ENCODE peak calls at places on chromosomes 16 and 17, in ten cellular contexts. N is iPS DF 19.7; U is H54; G is GM04504; H is foreskin fibroblast; M is NCI-H69; B is left colon; K is upper lobe of right lung; R is Jurkat, Clone E6-1; C is lung. T is an unnamed sample.

GRCh38 chr17:39276113-39276512 is 50.4 kb upstream of the STAC2 start:
- DNase-seq in G (no peak), N (no peak), K (no peak), U (no peak), C (no peak), H (no peak), M (no peak), R (no peak), B (no peak), T (no peak)

GRCh38 chr17:10200645-10201044 is 2.2 kb upstream of the GAS7 start:
- DNase-seq in N (no peak), B (no peak), K (no peak), R (no peak), G (no peak), U (no peak), C (no peak), M (no peak), H (no peak), T (no peak)

GRCh38 chr16:73354426-73354825 is 306.5 kb upstream of the ZFHX3 start:
- DNase-seq in H (no peak), M (peak), C (no peak), G (no peak), R (no peak), U (no peak), N (no peak), K (no peak), B (no peak), T (no peak)

GRCh38 chr17:74773871-74774286 is 2.3 kb downstream of the NAT9 start:
- DNase-seq in B (no peak), R (no peak), K (no peak), M (no peak), G (no peak), U (no peak), C (no peak), H (peak), N (no peak), T (no peak)

GRCh38 chr16:35197656-35198055 is 1738.2 kb downstream of the TP53TG3F start:
- DNase-seq in H (no peak), G (no peak), R (no peak), K (no peak), C (peak), M (no peak), N (no peak), B (no peak), U (no peak), T (no peak)

GRCh38 chr16:84054916-84055315 is 12.3 kb upstream of the SLC38A8 start:
- DNase-seq in C (no peak), U (no peak), G (no peak), R (no peak), K (peak), M (no peak), N (no peak), B (no peak), H (no peak), T (no peak)

GRCh38 chr17:5545051-5545987 is 39.0 kb downstream of the NLRP1 start:
- DNase-seq in H (no peak), B (no peak), C (no peak), G (no peak), N (no peak), R (no peak), U (no peak), K (peak), M (peak), T (peak)

GRCh38 chr17:74950207-74950606 is 14.5 kb downstream of the OTOP3 start:
- DNase-seq in B (no peak), U (no peak), R (no peak), C (no peak), H (no peak), M (peak), N (no peak), G (no peak), K (no peak), T (peak)

GRCh38 chr16:66603537-66604375 is 748 bp upstream of the CMTM3 start:
- DNase-seq in M (peak), U (peak), N (no peak), R (peak), B (peak), H (peak), K (peak), C (peak), G (peak), T (no peak)

GRCh38 chr17:2058521-2059124 is 3.7 kb downstream of the HIC1 start:
- DNase-seq in N (no peak), U (peak), C (peak), M (peak), R (no peak), G (no peak), B (peak), H (peak), K (peak), T (no peak)

GRCh38 chr16:56939801-56940200 is 7.9 kb downstream of the HERPUD1 start:
- DNase-seq in R (peak), N (no peak), C (no peak), H (no peak), K (no peak), M (no peak), B (no peak), G (no peak), U (no peak), T (no peak)

GRCh38 chr17:76337413-76337777 is 16.3 kb downstream of the PRPSAP1 start:
- DNase-seq in G (no peak), C (no peak), M (no peak), B (no peak), N (no peak), H (peak), U (peak), R (no peak), K (no peak), T (no peak)

GRCh38 chr16:31078597-31079341 is 4.5 kb downstream of the ZNF646 start:
- DNase-seq in C (no peak), G (no peak), R (no peak), H (no peak), B (no peak), U (no peak), N (no peak), M (no peak), K (no peak), T (no peak)

GRCh38 chr17:76368545-76368944 is 14.8 kb upstream of the PRPSAP1 start:
- DNase-seq in U (no peak), C (no peak), H (peak), K (no peak), R (no peak), B (no peak), G (peak), M (no peak), N (no peak), T (no peak)

GRCh38 chr17:2170023-2170422 is 115.1 kb downstream of the HIC1 start:
- DNase-seq in M (peak), B (peak), R (no peak), C (no peak), K (no peak), H (no peak), G (no peak), U (no peak), N (no peak), T (peak)

GRCh38 chr17:31900877-31901276 is 631 bp downstream of the UTP6 start:
- DNase-seq in H (peak), N (no peak), K (no peak), B (no peak), C (no peak), R (no peak), M (peak), U (no peak), G (no peak), T (peak)

GRCh38 chr17:48131216-48131824 is 23.8 kb downstream of the SNX11 start:
- DNase-seq in M (peak), C (peak), R (peak), G (peak), H (peak), N (peak), U (peak), K (no peak), B (peak), T (peak)

GRCh38 chr17:12877953-12878669 is 88.8 kb downstream of the ARHGAP44 start:
- DNase-seq in G (no peak), C (no peak), K (no peak), N (no peak), U (no peak), R (no peak), H (no peak), M (no peak), B (no peak), T (no peak)

GRCh38 chr16:15672514-15673167 is 22.6 kb downstream of the NDE1 start:
- DNase-seq in N (no peak), K (peak), M (peak), R (peak), U (peak), H (peak), B (peak), C (peak), G (peak), T (peak)